ENCODE peak calls at places on chromosome 10, in six cellular contexts. K is HEK293T; E is stimulated activated naive CD4-positive, alpha-beta T cell; C is ACHN; L is substantia nigra; H is fibroblast of pulmonary artery. S is an unnamed sample.

GRCh38 chr10:93715345-93715744 is 13.0 kb upstream of the FRA10AC1 start:
- DNase-seq in H (no peak), L (no peak), K (no peak), C (no peak), E (no peak), S (no peak)

GRCh38 chr10:128186959-128187787 is 61.0 kb upstream of the MKI67 start:
- DNase-seq in K (no peak), C (no peak), L (no peak), E (peak), H (no peak), S (no peak)

GRCh38 chr10:131547129-131547799 is 235.7 kb upstream of the TCERG1L start:
- DNase-seq in C (no peak), L (no peak), H (no peak), E (no peak), K (no peak), S (no peak)

GRCh38 chr10:88565072-88565471 is 18.0 kb downstream of the RNLS start:
- DNase-seq in E (no peak), H (peak), L (no peak), C (peak), K (peak), S (peak)

GRCh38 chr10:6300106-6300783 is 97.5 kb downstream of the PFKFB3 start:
- DNase-seq in L (peak), K (no peak), C (peak), E (peak), H (peak), S (peak)

GRCh38 chr10:102814873-102815661 is 22.1 kb downstream of the CYP17A1 start:
- DNase-seq in C (no peak), K (no peak), E (no peak), L (no peak), H (peak), S (peak)

GRCh38 chr10:28587270-28587969 is 54.5 kb downstream of the WAC start:
- DNase-seq in C (no peak), E (no peak), K (no peak), H (peak), L (no peak), S (no peak)

GRCh38 chr10:31745612-31746376 is 182.8 kb downstream of the ARHGAP12 start:
- DNase-seq in H (peak), E (no peak), K (no peak), L (no peak), C (peak), S (peak)

GRCh38 chr10:71475243-71475871 is 78.6 kb downstream of the CDH23 start:
- DNase-seq in E (no peak), K (no peak), L (no peak), H (no peak), C (no peak), S (no peak)

GRCh38 chr10:3836222-3836820 is 51.3 kb upstream of the KLF6 start:
- DNase-seq in H (no peak), C (no peak), L (no peak), E (no peak), K (no peak), S (no peak)